ENCODE peak calls at places on chromosomes 3 and 15, in ten cellular contexts. L, D, T, S, R, C, X, E, U and G are unnamed samples.
A peak's percentile ranks its signal among the peaks of the same experiment; 100 is the strongest.

GRCh38 chr15:88648357-88649214 is 9.8 kb downstream of the ISG20 start:
- DNase-seq in L (no peak), D (no peak), T (no peak), S (peak; percentile 71), R (no peak), C (peak; percentile 49), X (peak; percentile 79), E (peak; percentile 73), U (no peak), G (no peak)

GRCh38 chr3:102301155-102301554 is 133.7 kb upstream of the ZPLD1 start:
- DNase-seq in L (no peak), D (no peak), T (peak; percentile 59), S (no peak), R (no peak), C (no peak), X (no peak), E (no peak), U (no peak), G (no peak)

GRCh38 chr15:66072616-66073361 is 180.8 kb downstream of the MEGF11 start:
- DNase-seq in L (no peak), D (no peak), T (peak; percentile 29), S (no peak), R (no peak), C (no peak), X (no peak), E (no peak), U (no peak), G (peak; percentile 43)

GRCh38 chr3:174441588-174442316 is 417.4 kb upstream of the NAALADL2 start:
- DNase-seq in L (no peak), D (peak; percentile 31), T (no peak), S (no peak), R (no peak), C (no peak), X (no peak), E (no peak), U (no peak), G (no peak)

GRCh38 chr3:3227670-3228069 is 48.2 kb upstream of the CRBN start:
- DNase-seq in L (no peak), D (no peak), T (no peak), S (no peak), R (no peak), C (no peak), X (no peak), E (no peak), U (no peak), G (no peak)

GRCh38 chr3:53027254-53027844 is 18.5 kb downstream of the SFMBT1 start:
- DNase-seq in L (no peak), D (no peak), T (no peak), S (no peak), R (no peak), C (no peak), X (no peak), E (no peak), U (no peak), G (no peak)

GRCh38 chr15:32730677-32731654 is 13.2 kb downstream of the GREM1 start:
- DNase-seq in L (peak; percentile 12), D (no peak), T (peak; percentile 84), S (peak; percentile 70), R (no peak), C (peak; percentile 75), X (peak; percentile 94), E (peak; percentile 89), U (peak; percentile 93), G (peak; percentile 65)

GRCh38 chr15:26449296-26449695 is 323.6 kb downstream of the GABRB3 start:
- DNase-seq in L (no peak), D (no peak), T (peak; percentile 97), S (no peak), R (no peak), C (no peak), X (no peak), E (no peak), U (no peak), G (no peak)

GRCh38 chr3:100333051-100333450 is 1.5 kb upstream of the NIT2 start:
- DNase-seq in L (no peak), D (no peak), T (no peak), S (no peak), R (no peak), C (no peak), X (no peak), E (no peak), U (no peak), G (no peak)

GRCh38 chr15:59094077-59094476 is 10.9 kb upstream of the CCNB2 start:
- DNase-seq in L (no peak), D (no peak), T (no peak), S (no peak), R (no peak), C (no peak), X (no peak), E (no peak), U (no peak), G (no peak)

GRCh38 chr3:35635931-35636683 is 3.2 kb upstream of the ARPP21 start:
- DNase-seq in L (no peak), D (no peak), T (no peak), S (no peak), R (no peak), C (no peak), X (no peak), E (no peak), U (no peak), G (no peak)

GRCh38 chr3:31668258-31668657 is 135.5 kb downstream of the STT3B start:
- DNase-seq in L (no peak), D (no peak), T (no peak), S (no peak), R (no peak), C (peak; percentile 19), X (no peak), E (no peak), U (no peak), G (no peak)

GRCh38 chr15:77416954-77417353 is 3.0 kb downstream of the PEAK1 start:
- DNase-seq in L (no peak), D (no peak), T (peak; percentile 52), S (no peak), R (no peak), C (no peak), X (no peak), E (no peak), U (no peak), G (no peak)

GRCh38 chr3:160257606-160258005 is 32.4 kb downstream of the C3orf80 start:
- DNase-seq in L (no peak), D (no peak), T (no peak), S (no peak), R (no peak), C (no peak), X (no peak), E (no peak), U (no peak), G (no peak)

GRCh38 chr3:160265088-160265487 is 39.9 kb downstream of the C3orf80 start:
- DNase-seq in L (no peak), D (no peak), T (no peak), S (no peak), R (no peak), C (no peak), X (no peak), E (no peak), U (no peak), G (no peak)

GRCh38 chr3:160260587-160261270 is 35.5 kb downstream of the C3orf80 start:
- DNase-seq in L (no peak), D (no peak), T (no peak), S (no peak), R (no peak), C (no peak), X (no peak), E (no peak), U (no peak), G (no peak)

DNA sequence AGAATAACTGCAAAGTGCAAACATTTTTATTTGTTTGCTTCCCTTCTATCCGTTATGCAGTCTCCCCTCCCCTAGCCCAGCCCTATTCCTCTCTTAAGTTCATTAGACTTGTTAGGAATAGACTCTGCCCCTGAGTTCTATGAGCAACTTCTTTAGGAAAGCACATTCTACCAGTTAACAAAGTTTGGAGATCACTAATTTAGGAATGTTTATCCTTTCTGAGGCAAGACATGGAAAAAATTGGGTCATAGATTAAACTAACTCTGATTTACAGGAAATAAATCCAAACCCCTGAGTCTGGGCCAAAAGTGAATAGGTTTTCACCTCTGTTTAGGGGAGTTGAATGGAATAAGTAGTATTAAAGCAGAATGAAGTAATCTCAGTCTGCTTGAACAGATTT is 34.4 kb downstream of the C3orf80 start:
- DNase-seq in L (no peak), D (no peak), T (no peak), S (no peak), R (no peak), C (no peak), X (no peak), E (no peak), U (no peak), G (no peak)
- H3K4me1 ChIP-seq in L (no peaks in the 10 kb centered on the region), D (no peaks in the 10 kb centered on the region), T (no peaks in the 10 kb centered on the region), S (no peaks in the 10 kb centered on the region), R (no peaks in the 10 kb centered on the region), C (no peaks in the 10 kb centered on the region), X (no peaks in the 10 kb centered on the region), E (peaks cover 9% of the 10 kb centered on the region), U (peaks cover 3% of the 10 kb centered on the region), G (no peaks in the 10 kb centered on the region)

GRCh38 chr3:12656193-12656592 is 7.7 kb downstream of the RAF1 start:
- DNase-seq in L (no peak), D (no peak), T (no peak), S (no peak), R (no peak), C (no peak), X (no peak), E (no peak), U (peak; percentile 27), G (no peak)
- H3K4me1 ChIP-seq in L (peaks cover 15% of the 10 kb centered on the region), D (peaks cover 25% of the 10 kb centered on the region), T (no peaks in the 10 kb centered on the region), S (peaks cover 9% of the 10 kb centered on the region), R (peaks cover 59% of the 10 kb centered on the region), C (peaks cover 24% of the 10 kb centered on the region), X (peaks cover 54% of the 10 kb centered on the region), E (peaks cover 53% of the 10 kb centered on the region), U (peaks cover 46% of the 10 kb centered on the region), G (peaks cover 31% of the 10 kb centered on the region)

DNA sequence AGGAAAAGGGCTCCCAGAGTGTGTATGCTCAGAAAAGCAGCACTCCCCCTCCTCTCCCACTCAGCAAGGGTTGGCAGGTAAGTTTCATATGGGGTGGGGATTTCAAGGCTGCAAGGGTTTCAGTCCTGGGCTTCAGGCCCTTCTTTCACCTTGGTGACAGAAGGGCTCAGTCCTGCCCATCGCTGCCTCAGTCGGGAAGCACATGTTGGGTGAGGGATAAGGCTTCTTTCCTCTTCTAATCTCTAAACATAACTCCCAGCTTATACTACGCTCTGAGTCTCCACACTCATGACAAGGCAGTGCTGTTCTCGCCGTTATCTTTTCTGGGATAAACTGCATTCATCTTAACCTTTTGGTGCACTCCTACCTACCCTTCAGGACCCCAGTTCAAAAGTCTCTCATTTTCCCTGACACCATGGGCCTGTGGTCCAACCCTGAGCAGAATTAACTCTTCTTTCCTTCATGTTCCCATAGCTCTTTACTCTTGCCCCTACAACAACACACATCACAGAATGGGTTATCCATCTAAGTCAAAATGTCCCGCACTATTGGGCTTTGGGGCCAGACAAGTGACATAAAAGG is 17.0 kb downstream of the RAB43 start:
- DNase-seq in L (no peak), D (no peak), T (no peak), S (no peak), R (no peak), C (no peak), X (no peak), E (no peak), U (no peak), G (no peak)
- H3K4me1 ChIP-seq in L (peaks cover 19% of the 10 kb centered on the region), D (peaks cover 9% of the 10 kb centered on the region), T (no peaks in the 10 kb centered on the region), S (no peaks in the 10 kb centered on the region), R (peaks cover 61% of the 10 kb centered on the region), C (no peaks in the 10 kb centered on the region), X (no peaks in the 10 kb centered on the region), E (no peaks in the 10 kb centered on the region), U (peaks cover 14% of the 10 kb centered on the region), G (peaks cover 13% of the 10 kb centered on the region)

DNA sequence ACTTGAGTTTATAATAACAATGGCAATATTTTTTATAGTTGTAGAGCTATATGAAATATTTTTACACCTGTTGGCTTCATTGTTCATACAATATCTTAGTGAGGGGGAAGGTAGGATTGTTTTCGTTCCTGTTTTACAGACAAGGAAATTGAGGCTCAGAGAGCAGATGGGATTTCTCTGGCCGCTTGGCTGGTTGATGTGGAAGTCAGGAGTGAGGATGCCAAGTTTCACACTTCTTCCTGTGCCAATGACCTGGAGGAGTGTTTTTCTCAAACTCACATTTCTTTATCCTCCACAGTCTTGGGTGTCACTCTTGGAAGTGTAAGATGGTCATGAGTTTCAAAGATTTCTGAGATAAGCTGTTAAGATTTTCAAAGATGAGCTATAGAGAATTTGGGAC is 50.6 kb downstream of the LPP start:
- DNase-seq in L (no peak), D (no peak), T (no peak), S (no peak), R (no peak), C (no peak), X (no peak), E (no peak), U (no peak), G (peak; percentile 47)
- H3K4me1 ChIP-seq in L (peaks cover 5% of the 10 kb centered on the region), D (no peaks in the 10 kb centered on the region), T (no peaks in the 10 kb centered on the region), S (peaks cover 8% of the 10 kb centered on the region), R (no peaks in the 10 kb centered on the region), C (peaks cover 16% of the 10 kb centered on the region), X (peaks cover 12% of the 10 kb centered on the region), E (peaks cover 46% of the 10 kb centered on the region), U (no peaks in the 10 kb centered on the region), G (peaks cover 7% of the 10 kb centered on the region)